ENCODE peak calls at places on chromosomes 7 and 10, in seven cellular contexts. One of them, this sample, is unnamed.

GRCh38 chr7:119219663-119220062 is 995.2 kb downstream of the ANKRD7 start:
- DNase-seq in GM06990: no peak
- DNase-seq in LoVo: no peak
- DNase-seq in T-cell: no peak
- DNase-seq in AML-193: no peak
- DNase-seq in CD4-positive, alpha-beta T cell: no peak
- DNase-seq in stimulated activated CD4-positive, alpha-beta T cell treated with anti-CD3 and anti-CD28 coated beads, Interleukin-15, amount 100 ng/mL, for 48 hours: no peak
- DNase-seq in this sample: no peak

GRCh38 chr7:157475095-157475494 is 138.3 kb downstream of the DNAJB6 start:
- DNase-seq in GM06990: no peak
- DNase-seq in LoVo: no peak
- DNase-seq in T-cell: no peak
- DNase-seq in AML-193: no peak
- DNase-seq in CD4-positive, alpha-beta T cell: no peak
- DNase-seq in stimulated activated CD4-positive, alpha-beta T cell treated with anti-CD3 and anti-CD28 coated beads, Interleukin-15, amount 100 ng/mL, for 48 hours: no peak
- DNase-seq in this sample: no peak

GRCh38 chr7:16792299-16792698 is 12.5 kb downstream of the AGR2 start:
- DNase-seq in GM06990: no peak
- DNase-seq in LoVo: no peak
- DNase-seq in T-cell: no peak
- DNase-seq in AML-193: no peak
- DNase-seq in CD4-positive, alpha-beta T cell: no peak
- DNase-seq in stimulated activated CD4-positive, alpha-beta T cell treated with anti-CD3 and anti-CD28 coated beads, Interleukin-15, amount 100 ng/mL, for 48 hours: no peak
- DNase-seq in this sample: no peak

GRCh38 chr7:12827920-12828319 is 140.5 kb downstream of the ARL4A start:
- DNase-seq in GM06990: no peak
- DNase-seq in LoVo: no peak
- DNase-seq in T-cell: no peak
- DNase-seq in AML-193: no peak
- DNase-seq in CD4-positive, alpha-beta T cell: no peak
- DNase-seq in stimulated activated CD4-positive, alpha-beta T cell treated with anti-CD3 and anti-CD28 coated beads, Interleukin-15, amount 100 ng/mL, for 48 hours: no peak
- DNase-seq in this sample: no peak

GRCh38 chr7:50711271-50712175 is 71.2 kb downstream of the GRB10 start:
- DNase-seq in GM06990: no peak
- DNase-seq in LoVo: no peak
- DNase-seq in T-cell: no peak
- DNase-seq in AML-193: no peak
- DNase-seq in CD4-positive, alpha-beta T cell: no peak
- DNase-seq in stimulated activated CD4-positive, alpha-beta T cell treated with anti-CD3 and anti-CD28 coated beads, Interleukin-15, amount 100 ng/mL, for 48 hours: no peak
- DNase-seq in this sample: no peak

GRCh38 chr7:28142650-28143049 is 37.9 kb downstream of the JAZF1 start:
- DNase-seq in GM06990: no peak
- DNase-seq in LoVo: no peak
- DNase-seq in T-cell: no peak
- DNase-seq in AML-193: peak; percentile 10
- DNase-seq in CD4-positive, alpha-beta T cell: no peak
- DNase-seq in stimulated activated CD4-positive, alpha-beta T cell treated with anti-CD3 and anti-CD28 coated beads, Interleukin-15, amount 100 ng/mL, for 48 hours: no peak
- DNase-seq in this sample: no peak

GRCh38 chr10:29166713-29167112 is 122.2 kb upstream of the LYZL1 start:
- DNase-seq in GM06990: no peak
- DNase-seq in LoVo: no peak
- DNase-seq in T-cell: no peak
- DNase-seq in AML-193: no peak
- DNase-seq in CD4-positive, alpha-beta T cell: no peak
- DNase-seq in stimulated activated CD4-positive, alpha-beta T cell treated with anti-CD3 and anti-CD28 coated beads, Interleukin-15, amount 100 ng/mL, for 48 hours: no peak
- DNase-seq in this sample: no peak

GRCh38 chr10:5746197-5746596 is 61.6 kb downstream of the TASOR2 start:
- DNase-seq in GM06990: no peak
- DNase-seq in LoVo: no peak
- DNase-seq in T-cell: no peak
- DNase-seq in AML-193: no peak
- DNase-seq in CD4-positive, alpha-beta T cell: no peak
- DNase-seq in stimulated activated CD4-positive, alpha-beta T cell treated with anti-CD3 and anti-CD28 coated beads, Interleukin-15, amount 100 ng/mL, for 48 hours: no peak
- DNase-seq in this sample: no peak

GRCh38 chr7:134452991-134453473 is 5.9 kb downstream of the AKR1B1 start:
- DNase-seq in GM06990: no peak
- DNase-seq in LoVo: no peak
- DNase-seq in T-cell: no peak
- DNase-seq in AML-193: no peak
- DNase-seq in CD4-positive, alpha-beta T cell: no peak
- DNase-seq in stimulated activated CD4-positive, alpha-beta T cell treated with anti-CD3 and anti-CD28 coated beads, Interleukin-15, amount 100 ng/mL, for 48 hours: no peak
- DNase-seq in this sample: no peak

GRCh38 chr10:19169684-19170083 is 121.1 kb downstream of the MALRD1 start:
- DNase-seq in GM06990: no peak
- DNase-seq in LoVo: no peak
- DNase-seq in T-cell: no peak
- DNase-seq in AML-193: no peak
- DNase-seq in CD4-positive, alpha-beta T cell: no peak
- DNase-seq in stimulated activated CD4-positive, alpha-beta T cell treated with anti-CD3 and anti-CD28 coated beads, Interleukin-15, amount 100 ng/mL, for 48 hours: no peak
- DNase-seq in this sample: no peak

GRCh38 chr7:73633844-73634243 is 9.5 kb upstream of the MLXIPL start:
- DNase-seq in GM06990: no peak
- DNase-seq in LoVo: no peak
- DNase-seq in T-cell: no peak
- DNase-seq in AML-193: no peak
- DNase-seq in CD4-positive, alpha-beta T cell: no peak
- DNase-seq in stimulated activated CD4-positive, alpha-beta T cell treated with anti-CD3 and anti-CD28 coated beads, Interleukin-15, amount 100 ng/mL, for 48 hours: no peak
- DNase-seq in this sample: no peak

GRCh38 chr10:120121768-120122167 is 229.2 kb downstream of the SEC23IP start:
- DNase-seq in GM06990: no peak
- DNase-seq in LoVo: no peak
- DNase-seq in T-cell: no peak
- DNase-seq in AML-193: no peak
- DNase-seq in CD4-positive, alpha-beta T cell: no peak
- DNase-seq in stimulated activated CD4-positive, alpha-beta T cell treated with anti-CD3 and anti-CD28 coated beads, Interleukin-15, amount 100 ng/mL, for 48 hours: no peak
- DNase-seq in this sample: no peak

GRCh38 chr10:12327074-12327473 is 22.3 kb upstream of the CAMK1D start:
- DNase-seq in GM06990: no peak
- DNase-seq in LoVo: no peak
- DNase-seq in T-cell: no peak
- DNase-seq in AML-193: no peak
- DNase-seq in CD4-positive, alpha-beta T cell: no peak
- DNase-seq in stimulated activated CD4-positive, alpha-beta T cell treated with anti-CD3 and anti-CD28 coated beads, Interleukin-15, amount 100 ng/mL, for 48 hours: no peak
- DNase-seq in this sample: no peak

GRCh38 chr10:50541317-50541716 is 82.4 kb downstream of the SGMS1 start:
- DNase-seq in GM06990: no peak
- DNase-seq in LoVo: no peak
- DNase-seq in T-cell: no peak
- DNase-seq in AML-193: no peak
- DNase-seq in CD4-positive, alpha-beta T cell: no peak
- DNase-seq in stimulated activated CD4-positive, alpha-beta T cell treated with anti-CD3 and anti-CD28 coated beads, Interleukin-15, amount 100 ng/mL, for 48 hours: no peak
- DNase-seq in this sample: no peak

GRCh38 chr7:47758546-47758945 is 176.6 kb upstream of the TNS3 start:
- DNase-seq in GM06990: no peak
- DNase-seq in LoVo: no peak
- DNase-seq in T-cell: no peak
- DNase-seq in AML-193: no peak
- DNase-seq in CD4-positive, alpha-beta T cell: no peak
- DNase-seq in stimulated activated CD4-positive, alpha-beta T cell treated with anti-CD3 and anti-CD28 coated beads, Interleukin-15, amount 100 ng/mL, for 48 hours: no peak
- DNase-seq in this sample: no peak

GRCh38 chr7:603152-603941 is 83.7 kb upstream of the PDGFA start:
- DNase-seq in GM06990: no peak
- DNase-seq in LoVo: no peak
- DNase-seq in T-cell: peak; percentile 32
- DNase-seq in AML-193: peak; percentile 4
- DNase-seq in CD4-positive, alpha-beta T cell: no peak
- DNase-seq in stimulated activated CD4-positive, alpha-beta T cell treated with anti-CD3 and anti-CD28 coated beads, Interleukin-15, amount 100 ng/mL, for 48 hours: peak; percentile 60
- DNase-seq in this sample: no peak

GRCh38 chr10:68826764-68827591 is at the start of gene STOX1:
- DNase-seq in GM06990: peak; percentile 83
- DNase-seq in LoVo: peak; percentile 76
- DNase-seq in T-cell: peak; percentile 31
- DNase-seq in AML-193: peak; percentile 29
- DNase-seq in CD4-positive, alpha-beta T cell: peak; percentile 13
- DNase-seq in stimulated activated CD4-positive, alpha-beta T cell treated with anti-CD3 and anti-CD28 coated beads, Interleukin-15, amount 100 ng/mL, for 48 hours: peak; percentile 24
- DNase-seq in this sample: peak; percentile 37